ENCODE peak calls at places on chromosome 1, in four cellular contexts. P is B cell, Z is fibroblast of the aortic adventitia, L is hepatocyte. D is an unnamed sample.

GRCh38 chr1:18972991-18973390 is 16.5 kb upstream of the IFFO2 start:
- DNase-seq in P (no peak), L (no peak), Z (no peak), D (no peak)

GRCh38 chr1:10663668-10664035 is 132.8 kb downstream of the CASZ1 start:
- DNase-seq in P (no peak), L (peak), Z (no peak), D (no peak)

GRCh38 chr1:17765444-17766411 is 10.6 kb downstream of the ACTL8 start:
- DNase-seq in Z (peak), P (no peak), L (peak), D (no peak)

GRCh38 chr1:245896258-245896657 is 610.8 kb downstream of the SMYD3 start:
- DNase-seq in P (no peak), Z (no peak), L (no peak), D (no peak)

GRCh38 chr1:226873771-226874578 is 3.6 kb downstream of the PSEN2 start:
- DNase-seq in L (peak), P (no peak), Z (no peak), D (no peak)

GRCh38 chr1:147821883-147822282 is 61.5 kb upstream of the GJA5 start:
- DNase-seq in Z (peak), P (no peak), L (peak), D (no peak)

GRCh38 chr1:200869753-200870391 is 2.9 kb upstream of the GPR25 start:
- DNase-seq in Z (no peak), L (no peak), P (peak), D (peak)

GRCh38 chr1:211259596-211260126 is 495 bp downstream of the RCOR3 start:
- DNase-seq in P (no peak), L (peak), Z (no peak), D (peak)

GRCh38 chr1:28800324-28800723 is 11.6 kb upstream of the OPRD1 start:
- DNase-seq in P (no peak), Z (no peak), L (no peak), D (no peak)

GRCh38 chr1:38083541-38083940 is 36.9 kb upstream of the POU3F1 start:
- DNase-seq in Z (no peak), P (no peak), L (no peak), D (no peak)

GRCh38 chr1:232012773-232013386 is 386.3 kb downstream of the DISC1 start:
- DNase-seq in P (no peak), Z (peak), L (peak), D (no peak)

GRCh38 chr1:38005195-38006007 is at the start of gene FHL3:
- DNase-seq in Z (no peak), L (peak), P (no peak), D (peak)

GRCh38 chr1:227889863-227890405 is 57.8 kb downstream of the WNT9A start:
- DNase-seq in L (no peak), P (no peak), Z (no peak), D (no peak)

GRCh38 chr1:179677882-179678281 is 65.2 kb upstream of the FAM163A start:
- DNase-seq in Z (no peak), L (no peak), P (no peak), D (no peak)

GRCh38 chr1:41999884-42000283 is 81.2 kb upstream of the HIVEP3 start:
- DNase-seq in L (no peak), P (no peak), Z (no peak), D (no peak)

GRCh38 chr1:230165526-230165925 is 98.5 kb downstream of the GALNT2 start:
- DNase-seq in Z (no peak), L (no peak), P (no peak), D (no peak)

GRCh38 chr1:85428471-85429077 is 36.4 kb downstream of the DDAH1 start:
- DNase-seq in Z (no peak), L (no peak), P (no peak), D (no peak)

GRCh38 chr1:23099171-23099536 is 69.5 kb downstream of the LUZP1 start:
- DNase-seq in Z (no peak), L (no peak), P (no peak), D (no peak)

GRCh38 chr1:164771001-164771550 is 212.1 kb downstream of the PBX1 start:
- DNase-seq in L (no peak), P (no peak), Z (peak), D (no peak)

GRCh38 chr1:56703747-56704146 is 58.6 kb downstream of the PRKAA2 start:
- DNase-seq in L (no peak), Z (no peak), P (no peak), D (no peak)

GRCh38 chr1:54053745-54054437 is 483 bp downstream of the TCEANC2 start:
- DNase-seq in P (no peak), Z (peak), L (no peak), D (peak)

GRCh38 chr1:94081566-94082344 is 39.2 kb downstream of the ABCA4 start:
- DNase-seq in P (no peak), L (no peak), Z (peak), D (no peak)

GRCh38 chr1:966603-967295 is 467 bp downstream of the PLEKHN1 start:
- DNase-seq in L (peak), P (peak), Z (peak), D (peak)

GRCh38 chr1:210496063-210496462 is 167.4 kb downstream of the HHAT start:
- DNase-seq in Z (peak), L (no peak), P (no peak), D (no peak)

GRCh38 chr1:98325646-98326441 is 335.7 kb upstream of the SNX7 start:
- DNase-seq in P (no peak), Z (peak), L (peak), D (no peak)

GRCh38 chr1:175073633-175074032 is 6.0 kb downstream of the TNN start:
- DNase-seq in L (no peak), Z (no peak), P (no peak), D (no peak)
- TF ChIP-seq CTCF in L (no peak), Z (no peak), P (no peak), D (no peak)

DNA sequence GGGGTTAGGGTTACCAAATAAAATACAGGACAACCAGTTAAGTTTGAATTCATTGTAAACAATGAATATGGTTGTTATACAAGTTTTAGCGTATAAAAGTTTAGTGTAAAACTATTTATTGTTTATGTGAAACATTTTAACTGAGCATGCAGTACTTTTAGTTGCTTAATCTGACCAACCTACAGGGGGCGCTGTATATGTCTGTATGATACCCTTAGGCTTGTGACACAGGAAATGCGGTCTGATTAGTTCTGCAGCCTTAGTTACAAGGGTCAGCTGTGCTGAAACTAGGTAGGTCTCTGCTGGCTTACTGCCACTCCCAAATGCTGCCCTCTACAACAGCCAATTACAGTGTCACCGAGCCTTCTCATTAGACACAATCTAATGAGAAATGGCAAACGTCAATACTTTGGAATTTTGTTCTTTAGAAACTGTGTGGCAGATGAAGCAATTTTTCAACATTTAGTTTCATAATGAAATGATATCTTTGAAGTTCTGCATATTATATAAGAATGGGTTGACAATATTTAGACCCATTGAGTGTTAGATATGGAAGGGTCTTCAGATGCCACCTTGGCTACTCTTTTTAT is 56.2 kb downstream of the NTNG1 start:
- DNase-seq in L (peak), P (peak), Z (no peak), D (no peak)
- TF ChIP-seq CTCF in L (peak), P (peak), Z (peak), D (no peak)

DNA sequence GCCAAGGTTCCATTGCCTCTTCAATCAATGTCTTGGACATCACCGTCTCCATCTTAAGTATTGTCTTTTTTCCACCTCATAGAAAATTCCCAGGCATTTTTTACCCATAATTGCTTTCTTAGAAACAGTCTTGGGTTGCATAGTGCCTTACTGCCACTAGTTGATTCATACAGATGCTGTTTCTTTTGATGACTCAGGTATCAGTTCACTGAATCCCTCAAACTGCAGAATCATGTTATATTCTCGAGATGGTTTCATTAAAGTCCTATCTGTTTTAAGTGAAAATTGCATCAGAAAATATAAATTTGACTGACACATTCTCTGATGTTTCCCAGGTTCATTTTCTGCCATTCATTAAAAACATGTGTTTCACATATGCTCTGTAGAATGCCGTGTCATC is 1489.1 kb downstream of the BRINP3 start:
- DNase-seq in Z (no peak), L (no peak), P (no peak), D (no peak)
- TF ChIP-seq CTCF in Z (no peak), L (no peak), P (no peak), D (no peak)

DNA sequence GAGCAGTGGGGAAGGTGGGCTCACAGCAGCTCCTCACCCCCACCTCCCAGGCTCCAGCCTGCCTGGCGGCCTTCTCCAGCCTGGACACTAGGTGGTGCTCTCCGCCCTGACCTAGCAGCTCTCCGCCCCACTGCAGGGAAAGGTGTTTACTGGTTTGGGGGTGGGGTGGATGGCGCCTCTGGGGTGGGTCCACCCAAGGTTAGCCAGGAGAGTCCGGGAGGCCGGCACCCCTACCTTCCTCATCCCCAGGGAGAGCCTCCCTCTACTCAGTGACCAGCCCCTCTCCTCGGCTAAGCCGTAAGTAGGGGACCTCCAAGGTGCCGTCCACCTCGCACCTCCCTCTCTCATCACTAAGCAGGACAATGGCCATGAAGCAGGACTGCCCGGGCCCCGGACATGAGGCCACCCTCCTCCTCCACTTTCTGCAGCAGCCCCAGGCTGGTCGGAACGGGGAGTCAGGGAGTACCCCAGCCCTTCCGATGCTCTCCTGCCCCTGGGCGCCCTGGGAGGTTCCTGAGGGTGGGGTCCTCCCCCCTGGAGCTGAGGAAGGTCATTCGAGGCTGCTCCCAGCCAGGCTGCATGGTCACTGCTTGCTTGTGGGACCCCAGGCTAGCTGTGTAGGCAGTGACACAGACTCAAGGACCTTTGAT is 101.4 kb upstream of the VAMP3 start:
- DNase-seq in Z (peak), P (peak), L (peak), D (peak)
- TF ChIP-seq CTCF in Z (peak), P (peak), L (peak), D (peak)

GRCh38 chr1:87249803-87250202 is 78.9 kb upstream of the LMO4 start:
- DNase-seq in Z (no peak), L (no peak), P (no peak), D (no peak)

GRCh38 chr1:87243573-87243972 is 85.1 kb upstream of the LMO4 start:
- DNase-seq in L (no peak), Z (peak), P (no peak), D (no peak)

GRCh38 chr1:87250336-87250735 is 78.3 kb upstream of the LMO4 start:
- DNase-seq in L (no peak), P (no peak), Z (no peak), D (no peak)

GRCh38 chr1:87242445-87243185 is 86.1 kb upstream of the LMO4 start:
- DNase-seq in P (no peak), Z (no peak), L (no peak), D (no peak)

DNA sequence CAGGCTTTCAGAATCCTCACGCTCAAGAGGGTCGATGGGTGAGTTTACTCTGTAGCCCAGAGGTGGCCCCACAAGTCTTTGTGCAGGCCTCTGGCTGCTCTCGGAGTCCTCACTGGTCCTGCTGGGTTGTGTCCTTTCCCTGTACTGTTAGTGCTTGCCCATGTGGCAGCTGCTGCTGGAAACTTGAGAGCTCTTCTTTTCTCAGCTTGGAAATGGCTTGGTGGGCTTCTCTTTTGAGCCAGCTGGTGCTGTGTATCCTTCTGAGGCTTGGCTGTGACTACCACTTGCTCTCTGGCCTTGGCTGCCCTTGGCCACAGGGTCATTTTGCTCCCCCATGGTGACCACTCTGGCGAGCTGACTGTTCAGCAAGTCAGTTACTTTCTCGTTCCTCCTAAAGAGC is 82.2 kb upstream of the LMO4 start:
- DNase-seq in P (no peak), Z (no peak), L (no peak), D (no peak)
- TF ChIP-seq CTCF in P (no peak), Z (no peak), L (no peak), D (no peak)

GRCh38 chr1:46510998-46511365 is 21.3 kb downstream of the DMBX1 start:
- DNase-seq in L (no peak), P (no peak), Z (no peak), D (no peak)

GRCh38 chr1:46512792-46513190 is 23.2 kb downstream of the DMBX1 start:
- DNase-seq in P (no peak), Z (no peak), L (no peak), D (no peak)

GRCh38 chr1:46512135-46512791 is 22.6 kb downstream of the DMBX1 start:
- DNase-seq in P (no peak), Z (no peak), L (no peak), D (no peak)

GRCh38 chr1:46515576-46515975 is 25.9 kb downstream of the DMBX1 start:
- DNase-seq in P (no peak), L (no peak), Z (no peak), D (no peak)

DNA sequence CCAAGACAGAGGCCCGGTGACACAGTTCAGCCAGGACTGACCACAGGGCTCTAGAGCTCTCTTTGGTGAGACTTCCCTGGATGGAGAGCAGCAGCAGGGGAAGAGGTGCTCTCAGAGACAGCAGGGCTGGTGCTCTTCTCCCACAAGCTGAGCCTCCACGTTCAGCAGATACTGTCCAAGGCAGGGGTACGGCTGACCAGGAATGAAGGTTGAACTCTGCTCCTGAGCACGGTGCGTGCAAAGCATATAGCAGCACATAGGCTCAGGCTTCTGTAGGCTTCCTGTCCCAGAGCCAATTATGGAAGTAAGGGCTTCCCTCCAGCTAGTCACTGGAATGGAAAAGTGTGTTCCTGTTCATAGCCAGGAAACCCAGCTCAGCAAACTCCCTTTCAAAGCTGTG is 23.9 kb downstream of the DMBX1 start:
- DNase-seq in P (no peak), Z (no peak), L (no peak), D (no peak)
- TF ChIP-seq CTCF in P (no peak), Z (no peak), L (no peak), D (no peak)

GRCh38 chr1:26418865-26419349 is 8.3 kb downstream of the LIN28A start:
- DNase-seq in Z (no peak), P (no peak), L (peak), D (no peak)
- TF ChIP-seq CTCF in Z (no peak), P (no peak), L (no peak), D (no peak)

GRCh38 chr1:32474954-32475353 is 10.1 kb downstream of the ZBTB8B start:
- DNase-seq in Z (no peak), L (no peak), P (no peak), D (no peak)

GRCh38 chr1:32468791-32469190 is 3.9 kb downstream of the ZBTB8B start:
- DNase-seq in Z (no peak), L (no peak), P (no peak), D (no peak)

GRCh38 chr1:32470431-32470830 is 5.6 kb downstream of the ZBTB8B start:
- DNase-seq in L (no peak), P (no peak), Z (peak), D (no peak)

GRCh38 chr1:32471695-32472362 is 7.0 kb downstream of the ZBTB8B start:
- DNase-seq in Z (no peak), P (no peak), L (no peak), D (no peak)

DNA sequence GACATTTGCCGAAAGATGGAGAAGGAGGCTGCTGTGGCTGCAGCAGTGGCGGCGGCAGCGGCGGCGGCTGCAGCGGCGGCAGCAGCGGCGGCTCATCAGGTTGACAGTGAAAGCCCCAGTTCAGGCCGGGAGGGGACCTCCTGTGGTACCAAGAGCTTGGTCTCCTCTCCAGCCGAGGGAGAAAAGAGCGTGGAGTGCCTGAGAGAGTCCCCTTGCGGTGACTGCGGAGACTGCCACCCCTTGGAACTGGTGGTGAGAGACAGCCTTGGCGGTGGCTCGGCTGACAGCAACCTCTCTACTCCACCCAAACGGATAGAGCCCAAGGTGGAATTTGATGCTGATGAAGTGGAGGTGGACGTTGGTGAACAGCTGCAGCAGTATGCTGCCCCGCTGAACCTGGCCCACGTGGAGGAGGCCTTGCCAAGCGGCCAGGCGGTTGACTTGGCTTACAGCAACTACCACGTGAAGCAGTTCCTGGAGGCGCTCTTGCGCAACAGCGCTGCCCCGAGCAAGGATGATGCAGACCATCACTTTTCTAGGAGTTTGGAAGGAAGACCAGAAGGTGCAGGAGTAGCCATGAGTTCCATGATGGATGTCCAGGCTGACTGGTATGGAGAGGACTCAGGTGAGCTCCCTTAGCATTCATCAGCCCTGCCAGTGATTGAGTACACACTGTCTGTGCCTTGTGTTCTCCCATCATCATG is 6.3 kb downstream of the ZBTB8B start:
- DNase-seq in P (no peak), L (no peak), Z (no peak), D (peak)
- TF ChIP-seq CTCF in P (peak), L (no peak), Z (peak), D (no peak)

DNA sequence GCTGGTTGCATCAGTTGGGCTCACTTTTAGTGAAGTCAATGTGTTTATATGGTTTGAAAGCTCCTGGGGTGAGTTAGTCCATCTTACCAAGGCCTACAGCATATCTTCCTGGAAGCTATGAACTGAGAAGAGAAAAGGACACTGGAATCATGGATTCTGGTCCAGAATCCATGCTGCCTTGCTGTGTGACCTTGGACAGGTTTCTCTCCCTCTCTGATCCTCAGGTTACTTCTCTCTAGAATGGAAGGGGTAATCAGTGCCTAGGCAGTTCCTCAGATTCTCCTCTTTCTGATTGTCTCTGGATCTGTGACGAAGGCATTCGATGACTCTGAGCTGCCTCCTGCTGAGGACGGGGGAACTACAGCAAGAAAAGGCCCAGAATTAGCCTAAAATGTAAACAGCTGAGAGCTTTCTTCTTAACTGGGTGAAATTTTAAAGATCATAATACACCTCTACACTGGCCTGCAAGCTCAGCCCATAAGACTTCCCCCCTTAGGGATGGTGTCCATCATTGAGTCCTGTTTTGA is 425.0 kb upstream of the VAMP3 start:
- DNase-seq in P (no peak), L (no peak), Z (no peak), D (no peak)
- TF ChIP-seq CTCF in P (no peak), L (no peak), Z (no peak), D (no peak)

GRCh38 chr1:15736035-15736665 is at the start of gene SLC25A34:
- DNase-seq in L (no peak), P (no peak), Z (no peak), D (no peak)
- TF ChIP-seq CTCF in L (no peak), P (no peak), Z (no peak), D (no peak)